ENCODE peak calls at places on chromosome 16, in nine cellular contexts. I is HTR-8/SVneo; G is anterior cingulate cortex; X is Ammon's horn; H is NCI-H1436; E is dorsolateral prefrontal cortex; S is cardiac muscle cell; Z is NCI-H526 treated with DMSO at 0.1 percent for 48 hours; Q is stimulated activated CD4-positive, alpha-beta T cell treated with anti-CD3 and anti-CD28 coated beads, Interleukin-1b, Interleukin-23, amount 100 ng/mL, for 1 hour. V is an unnamed sample.

GRCh38 chr16:12757546-12757945 is 46.1 kb downstream of the CPPED1 start:
- DNase-seq in I (no peak), G (no peak), X (peak), H (no peak), E (no peak), S (no peak), Z (no peak), Q (no peak), V (no peak)

GRCh38 chr16:78727536-78727935 is 628.1 kb downstream of the WWOX start:
- DNase-seq in I (no peak), G (no peak), X (no peak), H (no peak), E (no peak), S (no peak), Z (no peak), Q (no peak), V (no peak)

GRCh38 chr16:974606-975312 is 4.0 kb upstream of the LMF1 start:
- DNase-seq in I (no peak), G (no peak), X (peak), H (no peak), E (no peak), S (peak), Z (no peak), Q (no peak), V (no peak)

GRCh38 chr16:11681526-11681925 is 13.3 kb downstream of the SNN start:
- DNase-seq in I (no peak), G (no peak), X (no peak), H (no peak), E (no peak), S (no peak), Z (no peak), Q (no peak), V (no peak)

GRCh38 chr16:65905326-65905725 is 461.2 kb upstream of the CDH5 start:
- DNase-seq in I (no peak), G (no peak), X (no peak), H (no peak), E (no peak), S (no peak), Z (no peak), Q (no peak), V (no peak)

GRCh38 chr16:11405331-11406176 is 60.3 kb downstream of the RMI2 start:
- DNase-seq in I (peak), G (no peak), X (no peak), H (no peak), E (no peak), S (peak), Z (peak), Q (peak), V (no peak)

GRCh38 chr16:85729907-85730465 is 20.9 kb downstream of the C16orf74 start:
- DNase-seq in I (no peak), G (no peak), X (no peak), H (no peak), E (no peak), S (no peak), Z (no peak), Q (no peak), V (no peak)

GRCh38 chr16:89114159-89114981 is 20.7 kb downstream of the ACSF3 start:
- DNase-seq in I (peak), G (no peak), X (no peak), H (no peak), E (no peak), S (no peak), Z (no peak), Q (no peak), V (no peak)

GRCh38 chr16:88651276-88651988 is 579 bp upstream of the CYBA start:
- DNase-seq in I (no peak), G (no peak), X (no peak), H (no peak), E (no peak), S (no peak), Z (no peak), Q (peak), V (no peak)

GRCh38 chr16:74521691-74522090 is 85.2 kb downstream of the GLG1 start:
- DNase-seq in I (peak), G (no peak), X (peak), H (no peak), E (peak), S (no peak), Z (no peak), Q (no peak), V (peak)